ENCODE peak calls at places on chromosomes 13 and 19, in five cellular contexts. Y is activated CD4-positive, CD25-positive, alpha-beta regulatory T cell; G is stomach; I is central memory CD4-positive, alpha-beta T cell; F is AG09309. L is an unnamed sample.
A peak's percentile ranks its signal among the peaks of the same experiment; 100 is the strongest.

GRCh38 chr13:99316657-99317244 is 9.6 kb upstream of the GPR183 start:
- DNase-seq in Y (no peak), G (peak; percentile 37), I (no peak), F (no peak), L (no peak)

GRCh38 chr19:37303591-37304171 is 67.2 kb upstream of the ZNF527 start:
- DNase-seq in Y (no peak), G (no peak), I (no peak), F (no peak), L (no peak)

GRCh38 chr19:50909240-50910070 is 1.7 kb downstream of the KLK4 start:
- DNase-seq in Y (no peak), G (peak; percentile 29), I (no peak), F (no peak), L (peak; percentile 90)

GRCh38 chr19:48473161-48473966 is 4.2 kb downstream of the CYTH2 start:
- DNase-seq in Y (no peak), G (no peak), I (no peak), F (no peak), L (no peak)

GRCh38 chr13:83449666-83450395 is 432.4 kb downstream of the SLITRK1 start:
- DNase-seq in Y (no peak), G (no peak), I (no peak), F (peak; percentile 40), L (no peak)

GRCh38 chr19:8530061-8530679 is 16.2 kb upstream of the ZNF414 start:
- DNase-seq in Y (no peak), G (no peak), I (no peak), F (no peak), L (no peak)

GRCh38 chr13:112928958-112929777 is 39.8 kb upstream of the MCF2L start:
- DNase-seq in Y (no peak), G (no peak), I (no peak), F (no peak), L (peak; percentile 30)

GRCh38 chr19:6590458-6591319 is at the start of gene CD70:
- DNase-seq in Y (no peak), G (no peak), I (peak; percentile 32), F (no peak), L (peak; percentile 74)

GRCh38 chr13:97322740-97323342 is 100.7 kb downstream of the MBNL2 start:
- DNase-seq in Y (no peak), G (no peak), I (no peak), F (no peak), L (no peak)

GRCh38 chr13:109157275-109157674 is 527.9 kb downstream of the MYO16 start:
- DNase-seq in Y (no peak), G (no peak), I (no peak), F (no peak), L (no peak)

GRCh38 chr19:17338440-17339078 is 1.2 kb downstream of the GTPBP3 start:
- DNase-seq in Y (no peak), G (no peak), I (no peak), F (no peak), L (no peak)

GRCh38 chr13:30832845-30833332 is 73.2 kb upstream of the MEDAG start:
- DNase-seq in Y (no peak), G (peak; percentile 88), I (no peak), F (no peak), L (peak; percentile 69)

GRCh38 chr19:3575260-3575741 is 2.6 kb downstream of the HMG20B start:
- DNase-seq in Y (no peak), G (peak; percentile 42), I (no peak), F (no peak), L (no peak)

GRCh38 chr19:48419158-48419920 is 25.9 kb downstream of the GRIN2D start:
- DNase-seq in Y (peak; percentile 34), G (peak; percentile 49), I (peak; percentile 72), F (no peak), L (peak; percentile 71)

GRCh38 chr19:56097306-56097705 is 23.8 kb downstream of the ZNF787 start:
- DNase-seq in Y (no peak), G (no peak), I (no peak), F (no peak), L (no peak)

GRCh38 chr13:80509264-80509663 is 168.3 kb upstream of the SPRY2 start:
- DNase-seq in Y (no peak), G (no peak), I (no peak), F (no peak), L (no peak)

GRCh38 chr13:94988654-94989053 is 276.3 kb upstream of the SOX21 start:
- DNase-seq in Y (no peak), G (no peak), I (no peak), F (no peak), L (peak; percentile 18)